ENCODE peak calls at places on chromosomes 5 and 9, in ten cellular contexts. E is cerebellar cortex; M is activated effector memory CD4-positive, alpha-beta T cell treated with anti-CD3 and anti-CD28 coated beads, Interleukin-2, amount 50 U/mL, for 16 hours; Q is EL; A is stimulated activated CD8-positive, alpha-beta memory T cell treated with anti-CD3 and anti-CD28 coated beads, Interleukin-7, amount 100 ng/mL, for 4 hours; U is NCI-H526; H is T1000; F is T-helper 2 cell; T is fibroblast of lung; J is gastrocnemius medialis. C is an unnamed sample.

GRCh38 chr9:129058965-129059795 is 21.7 kb upstream of the DOLPP1 start:
- DNase-seq in J (no peak), H (no peak), U (no peak), F (no peak), E (no peak), T (peak), M (no peak), A (no peak), Q (peak), C (no peak)

GRCh38 chr5:126002222-126002897 is 420.8 kb upstream of the GRAMD2B start:
- DNase-seq in E (peak), Q (peak), U (no peak), A (no peak), F (no peak), M (no peak), J (peak), H (no peak), T (peak), C (peak)

GRCh38 chr9:117757566-117757965 is 53.4 kb downstream of the TLR4 start:
- DNase-seq in M (no peak), J (peak), H (no peak), F (no peak), T (no peak), Q (no peak), E (no peak), U (no peak), A (no peak), C (no peak)

GRCh38 chr5:82106207-82106606 is 134.4 kb downstream of the ATG10 start:
- DNase-seq in F (no peak), U (peak), T (peak), A (no peak), M (no peak), E (peak), Q (no peak), H (no peak), J (no peak), C (peak)

GRCh38 chr5:141488591-141489478 is at the start of gene PCDHGC5:
- DNase-seq in T (peak), Q (peak), J (no peak), A (no peak), M (no peak), U (no peak), H (peak), E (peak), F (no peak), C (peak)

GRCh38 chr5:149118463-149118862 is 22.8 kb upstream of the ABLIM3 start:
- DNase-seq in M (no peak), U (no peak), E (no peak), Q (no peak), F (no peak), T (no peak), A (no peak), H (no peak), J (no peak), C (no peak)

GRCh38 chr5:38923661-38924451 is 78.0 kb downstream of the OSMR start:
- DNase-seq in A (no peak), H (no peak), U (no peak), J (no peak), F (no peak), E (no peak), M (no peak), T (peak), Q (no peak), C (no peak)

GRCh38 chr9:113657765-113658564 is 194.4 kb downstream of the RGS3 start:
- DNase-seq in T (peak), H (peak), F (peak), M (peak), J (peak), E (peak), Q (peak), A (peak), U (peak), C (peak)

GRCh38 chr5:34008721-34009120 is 871 bp upstream of the AMACR start:
- DNase-seq in A (no peak), M (no peak), J (no peak), H (no peak), T (no peak), Q (no peak), E (no peak), F (no peak), U (peak), C (no peak)

GRCh38 chr9:8456327-8456726 is 656.7 kb upstream of the DMAC1 start:
- DNase-seq in M (no peak), J (no peak), E (no peak), F (no peak), Q (no peak), H (no peak), A (no peak), T (no peak), U (no peak), C (no peak)

GRCh38 chr9:135952664-135953206 is 8.4 kb downstream of the UBAC1 start:
- DNase-seq in U (no peak), Q (no peak), E (no peak), A (no peak), F (no peak), J (no peak), M (no peak), T (no peak), H (no peak), C (no peak)

GRCh38 chr5:90940227-90940995 is 381.8 kb downstream of the ADGRV1 start:
- DNase-seq in E (no peak), H (no peak), T (peak), J (no peak), A (peak), F (no peak), Q (peak), U (no peak), M (peak), C (no peak)

GRCh38 chr5:114192108-114192507 is 169.8 kb upstream of the KCNN2 start:
- DNase-seq in E (no peak), A (no peak), J (no peak), H (no peak), U (no peak), M (no peak), Q (peak), F (no peak), T (peak), C (no peak)

GRCh38 chr9:37953775-37954437 is 50.0 kb upstream of the SLC25A51 start:
- DNase-seq in F (no peak), Q (peak), A (peak), E (no peak), T (peak), U (no peak), H (peak), M (peak), J (peak), C (peak)

GRCh38 chr5:112192886-112193285 is 226.2 kb downstream of the EPB41L4A start:
- DNase-seq in M (no peak), F (no peak), U (no peak), Q (no peak), E (no peak), J (no peak), T (peak), A (no peak), H (no peak), C (no peak)